ENCODE peak calls at places on chromosomes 4 and X, in five cellular contexts. U, N, M, R and T are unnamed samples.

GRCh38 chr4:123127865-123128264 is 205.5 kb upstream of the NUDT6 start:
- DNase-seq in U (no peak), N (no peak), M (no peak), R (no peak), T (no peak)

GRCh38 chr4:188439641-188440311 is 300.5 kb downstream of the TRIML1 start:
- DNase-seq in U (no peak), N (peak), M (no peak), R (no peak), T (peak)

GRCh38 chr4:7960790-7961655 is 21.4 kb upstream of the AFAP1 start:
- DNase-seq in U (peak), N (peak), M (no peak), R (peak), T (peak)

GRCh38 chrX:70970482-70970999 is 39.6 kb upstream of the SLC7A3 start:
- DNase-seq in U (no peak), N (peak), M (no peak), R (no peak), T (no peak)

GRCh38 chr4:2390146-2390545 is 28.3 kb downstream of the ZFYVE28 start:
- DNase-seq in U (peak), N (no peak), M (no peak), R (no peak), T (no peak)

GRCh38 chr4:78337216-78337615 is 214.4 kb upstream of the ANXA3 start:
- DNase-seq in U (no peak), N (no peak), M (no peak), R (no peak), T (no peak)

GRCh38 chr4:3660086-3660927 is 105.9 kb upstream of the ADRA2C start:
- DNase-seq in U (no peak), N (no peak), M (no peak), R (no peak), T (no peak)

GRCh38 chr4:140095694-140096482 is 58.1 kb downstream of the MAML3 start:
- DNase-seq in U (peak), N (peak), M (peak), R (peak), T (no peak)

GRCh38 chr4:140374130-140374477 is 658 bp downstream of the SCOC start:
- DNase-seq in U (no peak), N (no peak), M (no peak), R (no peak), T (no peak)

GRCh38 chr4:95596676-95597075 is 47.9 kb upstream of the UNC5C start:
- DNase-seq in U (no peak), N (no peak), M (no peak), R (no peak), T (no peak)

GRCh38 chr4:155796031-155796430 is 37.2 kb downstream of the GUCY1B1 start:
- DNase-seq in U (peak), N (no peak), M (no peak), R (no peak), T (no peak)